ENCODE peak calls at places on chromosomes 11 and 22, in eight cellular contexts. T, P, I, F, H, Q, W and V are unnamed samples.

GRCh38 chr22:20324139-20324516 is 4.3 kb upstream of the DGCR6L start:
- DNase-seq in T (no peak), P (no peak), I (no peak), F (no peak), H (no peak), Q (no peak), W (no peak), V (no peak)

GRCh38 chr11:35013514-35014191 is 97.2 kb downstream of the PDHX start:
- DNase-seq in T (no peak), P (no peak), I (no peak), F (no peak), H (no peak), Q (no peak), W (no peak), V (no peak)

GRCh38 chr22:40419718-40420117 is 49.3 kb downstream of the SGSM3 start:
- DNase-seq in T (no peak), P (no peak), I (no peak), F (no peak), H (no peak), Q (no peak), W (no peak), V (no peak)

GRCh38 chr22:19483481-19484244 is 3.9 kb downstream of the CDC45 start:
- DNase-seq in T (no peak), P (no peak), I (no peak), F (no peak), H (peak; percentile 98), Q (no peak), W (no peak), V (no peak)

GRCh38 chr11:127003260-127003981 is 2.9 kb upstream of the KIRREL3 start:
- DNase-seq in T (no peak), P (no peak), I (no peak), F (peak; percentile 48), H (no peak), Q (no peak), W (peak; percentile 59), V (no peak)

GRCh38 chr11:111777094-111778046 is 11.2 kb upstream of the PPP2R1B start:
- DNase-seq in T (no peak), P (no peak), I (peak; percentile 63), F (peak; percentile 87), H (peak; percentile 84), Q (no peak), W (no peak), V (peak; percentile 56)

GRCh38 chr11:85042368-85042767 is 584.8 kb downstream of the DLG2 start:
- DNase-seq in T (no peak), P (no peak), I (no peak), F (no peak), H (no peak), Q (no peak), W (no peak), V (no peak)

GRCh38 chr11:102287963-102288744 is 29.1 kb upstream of the BIRC3 start:
- DNase-seq in T (no peak), P (no peak), I (peak; percentile 55), F (peak; percentile 90), H (peak; percentile 73), Q (no peak), W (peak; percentile 8), V (no peak)

GRCh38 chr11:40602866-40603578 is 856.4 kb downstream of the LRRC4C start:
- DNase-seq in T (no peak), P (no peak), I (no peak), F (no peak), H (no peak), Q (no peak), W (no peak), V (no peak)

GRCh38 chr11:9750551-9750950 is 86.7 kb downstream of the SWAP70 start:
- DNase-seq in T (no peak), P (no peak), I (no peak), F (no peak), H (no peak), Q (no peak), W (no peak), V (no peak)

GRCh38 chr11:42234381-42235035 is 775.1 kb upstream of the LRRC4C start:
- DNase-seq in T (no peak), P (no peak), I (no peak), F (no peak), H (no peak), Q (no peak), W (no peak), V (no peak)

GRCh38 chr22:33896801-33897620 is 23.3 kb downstream of the LARGE1 start:
- DNase-seq in T (no peak), P (no peak), I (no peak), F (no peak), H (no peak), Q (no peak), W (no peak), V (no peak)

GRCh38 chr22:44383071-44383575 is 70.4 kb upstream of the SHISAL1 start:
- DNase-seq in T (no peak), P (no peak), I (no peak), F (no peak), H (no peak), Q (no peak), W (no peak), V (no peak)

GRCh38 chr11:60563553-60564235 is 48.5 kb downstream of the MS4A13 start:
- DNase-seq in T (no peak), P (no peak), I (no peak), F (no peak), H (peak; percentile 7), Q (no peak), W (no peak), V (no peak)

GRCh38 chr11:81959341-81959740 is 774.3 kb downstream of the FAM181B start:
- DNase-seq in T (no peak), P (no peak), I (no peak), F (no peak), H (no peak), Q (no peak), W (no peak), V (no peak)

GRCh38 chr22:28116261-28116673 is 197.2 kb upstream of the PITPNB start:
- DNase-seq in T (no peak), P (no peak), I (peak; percentile 75), F (peak; percentile 47), H (peak; percentile 85), Q (peak; percentile 66), W (no peak), V (peak; percentile 53)

GRCh38 chr11:92443109-92443508 is 218.5 kb downstream of the FAT3 start:
- DNase-seq in T (no peak), P (no peak), I (no peak), F (no peak), H (no peak), Q (no peak), W (no peak), V (no peak)